ENCODE peak calls at places on chromosome 20, in six cellular contexts. W is HCT116, D is H1, A is WTC11, S is GM12878, U is K562. J is an unnamed sample.

GRCh38 chr20:34334654-34335407 is 28.2 kb upstream of the ITCH start:
- DNase-seq in W (no peak), D (no peak), A (no peak), S (no peak), U (peak), J (no peak)

GRCh38 chr20:25573288-25574251 is 11.8 kb downstream of the NINL start:
- DNase-seq in W (no peak), D (no peak), A (no peak), S (no peak), U (no peak), J (no peak)

GRCh38 chr20:51451484-51451883 is 91.0 kb downstream of the NFATC2 start:
- DNase-seq in W (no peak), D (no peak), A (no peak), S (no peak), U (no peak), J (no peak)

GRCh38 chr20:51425347-51426106 is 117.0 kb downstream of the NFATC2 start:
- DNase-seq in W (no peak), D (no peak), A (no peak), S (no peak), U (no peak), J (no peak)

GRCh38 chr20:25237610-25238318 is 10.1 kb upstream of the PYGB start:
- DNase-seq in W (peak), D (no peak), A (no peak), S (no peak), U (peak), J (no peak)

GRCh38 chr20:35049776-35050352 is 42.7 kb downstream of the TRPC4AP start:
- DNase-seq in W (no peak), D (no peak), A (no peak), S (no peak), U (no peak), J (no peak)

GRCh38 chr20:61923371-61924166 is 142.1 kb downstream of the TAF4 start:
- DNase-seq in W (no peak), D (peak), A (no peak), S (no peak), U (no peak), J (no peak)

GRCh38 chr20:31570735-31571617 is 34.1 kb upstream of the ID1 start:
- DNase-seq in W (no peak), D (no peak), A (no peak), S (no peak), U (no peak), J (no peak)

GRCh38 chr20:9442858-9443257 is 71.5 kb upstream of the LAMP5 start:
- DNase-seq in W (no peak), D (no peak), A (no peak), S (peak), U (no peak), J (no peak)

GRCh38 chr20:19786311-19786710 is 28.3 kb downstream of the RIN2 start:
- DNase-seq in W (no peak), D (no peak), A (peak), S (no peak), U (no peak), J (no peak)

GRCh38 chr20:63115651-63116411 is 100.1 kb downstream of the YTHDF1 start:
- DNase-seq in W (no peak), D (no peak), A (no peak), S (no peak), U (no peak), J (no peak)

GRCh38 chr20:10090588-10091166 is 55.9 kb downstream of the ANKEF1 start:
- DNase-seq in W (peak), D (no peak), A (peak), S (no peak), U (peak), J (peak)

GRCh38 chr20:38209054-38209675 is 44.1 kb upstream of the TGM2 start:
- DNase-seq in W (no peak), D (no peak), A (no peak), S (no peak), U (no peak), J (no peak)

GRCh38 chr20:38032585-38033329 is 499 bp downstream of the TTI1 start:
- DNase-seq in W (no peak), D (no peak), A (no peak), S (no peak), U (no peak), J (no peak)

GRCh38 chr20:51985013-51985415 is 182.7 kb upstream of the SALL4 start:
- DNase-seq in W (peak), D (no peak), A (no peak), S (no peak), U (no peak), J (no peak)

GRCh38 chr20:54452277-54452676 is 23.1 kb upstream of the DOK5 start:
- DNase-seq in W (no peak), D (no peak), A (no peak), S (no peak), U (no peak), J (no peak)

GRCh38 chr20:11502051-11502450 is 415.6 kb upstream of the BTBD3 start:
- DNase-seq in W (no peak), D (no peak), A (no peak), S (no peak), U (no peak), J (no peak)

GRCh38 chr20:8721098-8721497 is 347.8 kb upstream of the PLCB4 start:
- DNase-seq in W (peak), D (no peak), A (peak), S (peak), U (no peak), J (peak)

GRCh38 chr20:31972481-31973386 is 4.8 kb downstream of the XKR7 start:
- DNase-seq in W (no peak), D (no peak), A (no peak), S (no peak), U (no peak), J (no peak)

GRCh38 chr20:19987046-19987445 is 30.1 kb upstream of the NAA20 start:
- DNase-seq in W (no peak), D (no peak), A (no peak), S (no peak), U (no peak), J (no peak)

GRCh38 chr20:13644010-13644409 is 5.3 kb upstream of the TASP1 start:
- DNase-seq in W (no peak), D (no peak), A (no peak), S (no peak), U (no peak), J (no peak)

GRCh38 chr20:25319241-25320034 is 71.2 kb downstream of the ABHD12 start:
- DNase-seq in W (no peak), D (no peak), A (no peak), S (no peak), U (no peak), J (no peak)

GRCh38 chr20:47421076-47421475 is 64.6 kb upstream of the ZMYND8 start:
- DNase-seq in W (no peak), D (no peak), A (no peak), S (no peak), U (no peak), J (no peak)

GRCh38 chr20:34709836-34710567 is 5.9 kb downstream of the TP53INP2 start:
- DNase-seq in W (peak), D (no peak), A (peak), S (no peak), U (peak), J (peak)

GRCh38 chr20:47008842-47009518 is 114.3 kb downstream of the EYA2 start:
- DNase-seq in W (no peak), D (no peak), A (no peak), S (no peak), U (no peak), J (no peak)

GRCh38 chr20:56991516-56991915 is 274.9 kb downstream of the BMP7 start:
- DNase-seq in W (no peak), D (no peak), A (no peak), S (no peak), U (no peak), J (no peak)

GRCh38 chr20:53723045-53723444 is 129.4 kb upstream of the ZNF217 start:
- DNase-seq in W (no peak), D (no peak), A (no peak), S (no peak), U (no peak), J (no peak)

GRCh38 chr20:18928626-18929025 is 115.0 kb downstream of the SCP2D1 start:
- DNase-seq in W (no peak), D (no peak), A (no peak), S (no peak), U (no peak), J (no peak)

GRCh38 chr20:59258103-59258705 is 42.2 kb upstream of the EDN3 start:
- DNase-seq in W (no peak), D (no peak), A (no peak), S (no peak), U (no peak), J (no peak)

GRCh38 chr20:33653218-33653899 is 8.8 kb upstream of the C20orf144 start:
- DNase-seq in W (peak), D (peak), A (peak), S (no peak), U (peak), J (peak)

GRCh38 chr20:59720013-59720412 is 115.7 kb downstream of the PHACTR3 start:
- DNase-seq in W (no peak), D (no peak), A (no peak), S (no peak), U (no peak), J (no peak)

GRCh38 chr20:33945391-33946079 is 48.2 kb upstream of the RALY start:
- DNase-seq in W (no peak), D (no peak), A (no peak), S (no peak), U (no peak), J (no peak)

GRCh38 chr20:18705490-18705889 is 108.1 kb upstream of the SCP2D1 start:
- DNase-seq in W (no peak), D (no peak), A (no peak), S (no peak), U (no peak), J (no peak)

GRCh38 chr20:2798814-2799213 is 1.6 kb downstream of the CPXM1 start:
- DNase-seq in W (no peak), D (no peak), A (no peak), S (no peak), U (no peak), J (no peak)

GRCh38 chr20:5073154-5074049 is 46.4 kb downstream of the PCNA start:
- DNase-seq in W (peak), D (peak), A (peak), S (no peak), U (no peak), J (no peak)
- TF ChIP-seq SP1 in W (peak), D (no peak), A (no peak), S (no peak), U (no peak), J (no peak)

GRCh38 chr20:58143531-58143930 is 84.9 kb downstream of the ANKRD60 start:
- DNase-seq in W (no peak), D (no peak), A (no peak), S (no peak), U (no peak), J (no peak)
- TF ChIP-seq SP1 in W (no peak), D (no peak), A (no peak), S (no peak), U (no peak), J (no peak)

DNA sequence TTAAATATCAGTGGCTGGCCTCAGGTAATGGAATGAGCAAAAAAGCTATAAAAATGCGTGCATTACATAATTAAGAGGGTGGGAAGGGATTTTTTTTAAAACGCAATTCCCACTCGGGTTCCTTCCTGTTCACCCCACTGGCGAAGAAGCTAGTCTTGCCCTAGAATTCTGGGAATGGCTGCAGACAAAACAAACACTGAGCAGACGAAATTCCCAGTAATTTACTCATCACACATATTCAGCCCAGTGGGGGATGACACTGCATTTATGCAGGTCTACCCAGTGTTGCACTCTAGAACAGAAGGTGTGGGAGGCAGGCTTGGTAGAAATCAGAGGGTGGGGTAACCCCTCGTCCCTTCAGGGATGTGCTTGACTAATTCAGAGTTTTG is 2695.0 kb upstream of the DEFB115 start:
- DNase-seq in W (no peak), D (no peak), A (no peak), S (no peak), U (peak), J (no peak)
- TF ChIP-seq SP1 in W (no peak), D (no peak), A (no peak), S (no peak), U (no peak), J (no peak)

DNA sequence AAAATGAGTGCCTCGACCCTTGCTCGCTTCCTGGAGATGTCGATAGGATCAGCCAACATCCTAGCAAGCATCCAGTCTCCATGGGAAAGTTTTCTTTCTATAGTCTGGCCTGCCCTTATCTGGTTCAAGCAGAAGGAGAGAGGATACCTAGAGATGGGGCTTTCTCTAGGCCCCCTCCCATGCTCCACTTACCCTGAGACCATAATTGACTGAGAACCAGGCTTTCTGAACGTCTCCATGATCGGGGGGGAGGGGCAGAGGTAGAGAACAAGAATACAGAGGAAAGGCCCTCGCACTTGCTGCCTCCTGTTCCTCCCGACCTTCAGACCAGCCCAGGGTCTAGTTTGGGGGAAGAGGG is 31.6 kb upstream of the EPB41L1 start:
- DNase-seq in W (no peak), D (no peak), A (no peak), S (no peak), U (peak), J (no peak)
- TF ChIP-seq SP1 in W (no peak), D (no peak), A (no peak), S (no peak), U (peak), J (no peak)

GRCh38 chr20:3922983-3923339 is 33.8 kb downstream of the PANK2 start:
- DNase-seq in W (no peak), D (no peak), A (no peak), S (no peak), U (no peak), J (no peak)

GRCh38 chr20:3916347-3916746 is 27.2 kb downstream of the PANK2 start:
- DNase-seq in W (no peak), D (no peak), A (no peak), S (no peak), U (no peak), J (no peak)

GRCh38 chr20:3922223-3922982 is 33.2 kb downstream of the PANK2 start:
- DNase-seq in W (no peak), D (no peak), A (no peak), S (no peak), U (no peak), J (no peak)

GRCh38 chr20:3915691-3916090 is 26.5 kb downstream of the PANK2 start:
- DNase-seq in W (no peak), D (no peak), A (no peak), S (no peak), U (no peak), J (no peak)

GRCh38 chr20:3919352-3919751 is 30.2 kb downstream of the PANK2 start:
- DNase-seq in W (no peak), D (no peak), A (no peak), S (no peak), U (no peak), J (no peak)
- TF ChIP-seq SP1 in W (no peak), D (no peak), A (no peak), S (no peak), U (no peak), J (no peak)

DNA sequence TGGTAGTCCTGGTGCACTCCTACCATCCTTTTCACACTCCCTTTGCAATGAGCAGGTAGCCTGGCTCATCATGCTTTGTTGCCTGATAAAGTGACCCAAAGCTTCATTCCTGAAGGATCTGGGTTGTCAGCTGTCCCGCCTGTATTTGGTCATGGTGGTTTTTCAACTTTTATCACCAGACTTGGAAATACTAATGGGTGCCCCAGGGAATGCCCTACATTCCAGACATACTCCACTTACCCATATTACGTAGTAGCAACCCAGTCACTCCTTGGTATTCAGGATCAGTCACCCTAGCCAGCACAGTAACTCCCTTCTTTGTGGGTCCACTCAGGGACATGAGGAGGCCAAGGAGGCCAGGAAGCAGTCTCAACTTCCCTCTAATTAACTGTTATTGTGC is 199.2 kb downstream of the MAFB start:
- DNase-seq in W (no peak), D (no peak), A (no peak), S (no peak), U (no peak), J (no peak)
- TF ChIP-seq SP1 in W (no peak), D (no peak), A (no peak), S (no peak), U (no peak), J (no peak)

DNA sequence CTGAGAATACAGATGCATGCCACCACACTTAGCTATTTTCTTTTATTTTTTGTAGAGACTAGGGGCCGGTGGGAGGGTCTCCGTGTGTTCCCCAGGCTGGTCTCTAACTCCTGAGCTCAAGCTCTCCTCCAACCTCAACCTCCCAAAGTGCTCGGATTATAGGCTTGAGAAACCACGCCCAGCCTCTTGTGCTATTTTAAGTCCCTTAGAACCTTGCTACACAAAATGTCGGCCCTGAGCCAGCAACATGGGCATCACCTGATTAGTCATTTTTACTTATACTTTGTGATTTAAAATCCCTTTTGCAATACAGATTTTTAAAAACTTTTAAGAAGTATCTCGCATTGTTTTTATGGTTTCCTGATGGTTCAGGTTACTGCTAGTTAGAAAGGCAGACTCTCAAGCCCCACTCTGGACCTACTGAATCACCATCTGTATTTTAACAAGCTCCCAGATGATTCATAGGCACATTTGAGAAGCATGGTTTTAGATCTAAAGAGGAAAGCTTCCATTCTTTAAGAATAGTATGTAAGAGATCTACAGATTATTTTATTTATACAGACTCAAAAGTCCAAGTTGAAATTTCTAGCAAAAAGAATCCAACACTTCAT is 186.3 kb downstream of the PTPRT start:
- DNase-seq in W (no peak), D (no peak), A (no peak), S (no peak), U (no peak), J (no peak)
- TF ChIP-seq SP1 in W (no peak), D (no peak), A (no peak), S (no peak), U (no peak), J (no peak)

GRCh38 chr20:23774081-23774480 is 23.3 kb upstream of the CST1 start:
- DNase-seq in W (no peak), D (no peak), A (no peak), S (no peak), U (no peak), J (no peak)
- TF ChIP-seq SP1 in W (no peak), D (no peak), A (no peak), S (no peak), U (no peak), J (no peak)

GRCh38 chr20:49286689-49287551 is 9.1 kb upstream of the ZNFX1 start:
- DNase-seq in W (no peak), D (no peak), A (no peak), S (no peak), U (no peak), J (no peak)
- TF ChIP-seq SP1 in W (no peak), D (peak), A (no peak), S (no peak), U (no peak), J (no peak)

DNA sequence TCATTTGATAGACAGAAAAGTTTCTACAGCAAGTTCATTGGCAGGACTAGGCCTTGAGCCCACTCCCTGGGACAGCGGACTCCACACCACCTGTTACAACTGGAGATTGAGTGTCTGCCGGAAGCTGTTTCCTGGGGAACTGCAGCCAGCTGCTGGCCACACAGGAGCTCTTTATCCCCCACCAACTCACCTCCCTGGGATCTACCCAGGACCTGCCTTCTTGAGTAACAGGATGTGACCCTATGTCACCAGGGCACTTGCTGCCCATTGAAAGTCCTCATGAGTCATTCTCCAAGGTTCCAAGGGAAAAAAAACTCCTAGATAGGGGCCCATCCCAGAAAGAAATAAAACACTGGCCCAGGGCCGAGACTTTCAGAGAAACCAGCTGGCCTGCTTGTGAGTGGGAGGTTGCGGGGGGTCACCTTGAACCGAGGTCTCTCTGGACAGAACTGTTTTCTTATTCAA is 37.4 kb upstream of the SLC9A8 start:
- DNase-seq in W (peak), D (peak), A (peak), S (no peak), U (peak), J (no peak)
- TF ChIP-seq SP1 in W (peak), D (no peak), A (no peak), S (no peak), U (no peak), J (no peak)